ENCODE peak calls at places on chromosomes 3 and 15, in six cellular contexts. One of them, this sample, is unnamed.

GRCh38 chr3:5005367-5005766 is 26.1 kb downstream of the BHLHE40 start:
- DNase-seq in MV-4-11: no peak
- DNase-seq in mesenteric fat pad: no peak
- DNase-seq in dorsolateral prefrontal cortex: no peak
- DNase-seq in HuH-7: no peak
- DNase-seq in activated CD8-positive, alpha-beta memory T cell treated with anti-CD3 and anti-CD28 coated beads, Interleukin-2, amount 10 ng/mL, durations not matched to agents 7 days and 5 days: no peak
- DNase-seq in this sample: no peak

GRCh38 chr3:188439080-188439479 is 285.1 kb downstream of the LPP start:
- DNase-seq in activated CD8-positive, alpha-beta memory T cell treated with anti-CD3 and anti-CD28 coated beads, Interleukin-2, amount 10 ng/mL, durations not matched to agents 7 days and 5 days: peak; percentile 71
- DNase-seq in MV-4-11: peak; percentile 91
- DNase-seq in dorsolateral prefrontal cortex: no peak
- DNase-seq in mesenteric fat pad: no peak
- DNase-seq in HuH-7: no peak
- DNase-seq in this sample: no peak

GRCh38 chr15:38164061-38164460 is 88.6 kb upstream of the SPRED1 start:
- DNase-seq in HuH-7: no peak
- DNase-seq in activated CD8-positive, alpha-beta memory T cell treated with anti-CD3 and anti-CD28 coated beads, Interleukin-2, amount 10 ng/mL, durations not matched to agents 7 days and 5 days: no peak
- DNase-seq in mesenteric fat pad: no peak
- DNase-seq in MV-4-11: no peak
- DNase-seq in dorsolateral prefrontal cortex: no peak
- DNase-seq in this sample: no peak

GRCh38 chr3:107598926-107599754 is 76.4 kb downstream of the BBX start:
- DNase-seq in MV-4-11: peak; percentile 70
- DNase-seq in HuH-7: peak; percentile 54
- DNase-seq in mesenteric fat pad: no peak
- DNase-seq in dorsolateral prefrontal cortex: no peak
- DNase-seq in activated CD8-positive, alpha-beta memory T cell treated with anti-CD3 and anti-CD28 coated beads, Interleukin-2, amount 10 ng/mL, durations not matched to agents 7 days and 5 days: peak; percentile 67
- DNase-seq in this sample: no peak

GRCh38 chr3:21718161-21718765 is 32.7 kb downstream of the ZNF385D start:
- DNase-seq in dorsolateral prefrontal cortex: no peak
- DNase-seq in HuH-7: no peak
- DNase-seq in MV-4-11: no peak
- DNase-seq in activated CD8-positive, alpha-beta memory T cell treated with anti-CD3 and anti-CD28 coated beads, Interleukin-2, amount 10 ng/mL, durations not matched to agents 7 days and 5 days: no peak
- DNase-seq in mesenteric fat pad: no peak
- DNase-seq in this sample: peak; percentile 74

GRCh38 chr15:41024880-41025279 is 71.6 kb downstream of the CHAC1 start:
- DNase-seq in mesenteric fat pad: no peak
- DNase-seq in HuH-7: no peak
- DNase-seq in activated CD8-positive, alpha-beta memory T cell treated with anti-CD3 and anti-CD28 coated beads, Interleukin-2, amount 10 ng/mL, durations not matched to agents 7 days and 5 days: no peak
- DNase-seq in dorsolateral prefrontal cortex: no peak
- DNase-seq in MV-4-11: no peak
- DNase-seq in this sample: no peak

GRCh38 chr3:189142527-189142926 is 29.2 kb upstream of the TPRG1 start:
- DNase-seq in HuH-7: no peak
- DNase-seq in activated CD8-positive, alpha-beta memory T cell treated with anti-CD3 and anti-CD28 coated beads, Interleukin-2, amount 10 ng/mL, durations not matched to agents 7 days and 5 days: peak; percentile 68
- DNase-seq in MV-4-11: no peak
- DNase-seq in dorsolateral prefrontal cortex: no peak
- DNase-seq in mesenteric fat pad: no peak
- DNase-seq in this sample: no peak

GRCh38 chr15:99504823-99505551 is 60.8 kb upstream of the MEF2A start:
- DNase-seq in activated CD8-positive, alpha-beta memory T cell treated with anti-CD3 and anti-CD28 coated beads, Interleukin-2, amount 10 ng/mL, durations not matched to agents 7 days and 5 days: peak; percentile 70
- DNase-seq in HuH-7: no peak
- DNase-seq in dorsolateral prefrontal cortex: no peak
- DNase-seq in MV-4-11: no peak
- DNase-seq in mesenteric fat pad: no peak
- DNase-seq in this sample: no peak

GRCh38 chr3:123085293-123085949 is 18.6 kb downstream of the PDIA5 start:
- DNase-seq in dorsolateral prefrontal cortex: no peak
- DNase-seq in activated CD8-positive, alpha-beta memory T cell treated with anti-CD3 and anti-CD28 coated beads, Interleukin-2, amount 10 ng/mL, durations not matched to agents 7 days and 5 days: no peak
- DNase-seq in mesenteric fat pad: peak; percentile 76
- DNase-seq in MV-4-11: peak; percentile 53
- DNase-seq in HuH-7: peak; percentile 71
- DNase-seq in this sample: no peak

GRCh38 chr15:88396382-88396781 is 70.8 kb downstream of the MRPL46 start:
- DNase-seq in activated CD8-positive, alpha-beta memory T cell treated with anti-CD3 and anti-CD28 coated beads, Interleukin-2, amount 10 ng/mL, durations not matched to agents 7 days and 5 days: no peak
- DNase-seq in dorsolateral prefrontal cortex: no peak
- DNase-seq in MV-4-11: no peak
- DNase-seq in mesenteric fat pad: no peak
- DNase-seq in HuH-7: no peak
- DNase-seq in this sample: peak; percentile 41

GRCh38 chr3:194134231-194134756 is 1.7 kb upstream of the HES1 start:
- DNase-seq in HuH-7: no peak
- DNase-seq in dorsolateral prefrontal cortex: peak; percentile 24
- DNase-seq in mesenteric fat pad: peak; percentile 92
- DNase-seq in MV-4-11: peak; percentile 73
- DNase-seq in activated CD8-positive, alpha-beta memory T cell treated with anti-CD3 and anti-CD28 coated beads, Interleukin-2, amount 10 ng/mL, durations not matched to agents 7 days and 5 days: no peak
- DNase-seq in this sample: no peak

GRCh38 chr3:14633819-14634424 is 17.6 kb upstream of the CCDC174 start:
- DNase-seq in dorsolateral prefrontal cortex: no peak
- DNase-seq in mesenteric fat pad: no peak
- DNase-seq in MV-4-11: peak; percentile 71
- DNase-seq in HuH-7: peak; percentile 74
- DNase-seq in activated CD8-positive, alpha-beta memory T cell treated with anti-CD3 and anti-CD28 coated beads, Interleukin-2, amount 10 ng/mL, durations not matched to agents 7 days and 5 days: peak; percentile 66
- DNase-seq in this sample: no peak

GRCh38 chr3:12155264-12155663 is 3.4 kb downstream of the TIMP4 start:
- DNase-seq in MV-4-11: no peak
- DNase-seq in dorsolateral prefrontal cortex: no peak
- DNase-seq in mesenteric fat pad: no peak
- DNase-seq in activated CD8-positive, alpha-beta memory T cell treated with anti-CD3 and anti-CD28 coated beads, Interleukin-2, amount 10 ng/mL, durations not matched to agents 7 days and 5 days: no peak
- DNase-seq in HuH-7: no peak
- DNase-seq in this sample: no peak

GRCh38 chr3:178690571-178690970 is 154.3 kb downstream of the KCNMB2 start:
- DNase-seq in dorsolateral prefrontal cortex: no peak
- DNase-seq in mesenteric fat pad: no peak
- DNase-seq in activated CD8-positive, alpha-beta memory T cell treated with anti-CD3 and anti-CD28 coated beads, Interleukin-2, amount 10 ng/mL, durations not matched to agents 7 days and 5 days: no peak
- DNase-seq in MV-4-11: no peak
- DNase-seq in HuH-7: no peak
- DNase-seq in this sample: no peak

GRCh38 chr3:86563358-86563970 is 427.5 kb downstream of the VGLL3 start:
- DNase-seq in MV-4-11: peak; percentile 25
- DNase-seq in HuH-7: peak; percentile 4
- DNase-seq in dorsolateral prefrontal cortex: no peak
- DNase-seq in activated CD8-positive, alpha-beta memory T cell treated with anti-CD3 and anti-CD28 coated beads, Interleukin-2, amount 10 ng/mL, durations not matched to agents 7 days and 5 days: no peak
- DNase-seq in mesenteric fat pad: no peak
- DNase-seq in this sample: no peak

GRCh38 chr15:69346112-69346511 is 47.4 kb downstream of the PAQR5 start:
- DNase-seq in dorsolateral prefrontal cortex: no peak
- DNase-seq in activated CD8-positive, alpha-beta memory T cell treated with anti-CD3 and anti-CD28 coated beads, Interleukin-2, amount 10 ng/mL, durations not matched to agents 7 days and 5 days: no peak
- DNase-seq in HuH-7: no peak
- DNase-seq in MV-4-11: no peak
- DNase-seq in mesenteric fat pad: no peak
- DNase-seq in this sample: no peak

GRCh38 chr15:56286213-56286612 is 42.5 kb upstream of the RFX7 start:
- DNase-seq in MV-4-11: peak; percentile 31
- DNase-seq in dorsolateral prefrontal cortex: no peak
- DNase-seq in mesenteric fat pad: no peak
- DNase-seq in activated CD8-positive, alpha-beta memory T cell treated with anti-CD3 and anti-CD28 coated beads, Interleukin-2, amount 10 ng/mL, durations not matched to agents 7 days and 5 days: no peak
- DNase-seq in HuH-7: no peak
- DNase-seq in this sample: no peak

GRCh38 chr15:34837246-34838016 is 42.1 kb upstream of the ACTC1 start:
- DNase-seq in dorsolateral prefrontal cortex: no peak
- DNase-seq in activated CD8-positive, alpha-beta memory T cell treated with anti-CD3 and anti-CD28 coated beads, Interleukin-2, amount 10 ng/mL, durations not matched to agents 7 days and 5 days: no peak
- DNase-seq in MV-4-11: no peak
- DNase-seq in HuH-7: no peak
- DNase-seq in mesenteric fat pad: no peak
- DNase-seq in this sample: no peak